ENCODE peak calls at places on chromosomes 3 and 15, in eight cellular contexts. One of them, this sample, is unnamed.

GRCh38 chr3:38556640-38557358 is 60.7 kb downstream of the EXOG start:
- DNase-seq in naive thymus-derived CD8-positive, alpha-beta T cell: no peak
- DNase-seq in Karpas-422: no peak
- DNase-seq in amygdala: no peak
- DNase-seq in OCI-M1: no peak
- DNase-seq in iPS DF 19.7: no peak
- DNase-seq in activated CD8-positive, alpha-beta memory T cell treated with anti-CD3 and anti-CD28 coated beads for 24 hours: no peak
- DNase-seq in NCI-H748 treated with DMSO at 0.1 percent for 48 hours: no peak
- DNase-seq in this sample: no peak

GRCh38 chr3:77348244-77348855 is 308.5 kb downstream of the ROBO2 start:
- DNase-seq in amygdala: no peak
- DNase-seq in Karpas-422: peak; percentile 93
- DNase-seq in NCI-H748 treated with DMSO at 0.1 percent for 48 hours: no peak
- DNase-seq in activated CD8-positive, alpha-beta memory T cell treated with anti-CD3 and anti-CD28 coated beads for 24 hours: no peak
- DNase-seq in naive thymus-derived CD8-positive, alpha-beta T cell: no peak
- DNase-seq in iPS DF 19.7: peak; percentile 65
- DNase-seq in OCI-M1: peak; percentile 87
- DNase-seq in this sample: peak; percentile 50

GRCh38 chr3:126083511-126083912 is 412 bp downstream of the SLC41A3 start:
- DNase-seq in OCI-M1: peak; percentile 47
- DNase-seq in amygdala: no peak
- DNase-seq in NCI-H748 treated with DMSO at 0.1 percent for 48 hours: peak; percentile 1
- DNase-seq in Karpas-422: peak; percentile 79
- DNase-seq in iPS DF 19.7: no peak
- DNase-seq in naive thymus-derived CD8-positive, alpha-beta T cell: no peak
- DNase-seq in activated CD8-positive, alpha-beta memory T cell treated with anti-CD3 and anti-CD28 coated beads for 24 hours: no peak
- DNase-seq in this sample: peak; percentile 43

GRCh38 chr15:43511012-43511885 is 6.2 kb upstream of the MAP1A start:
- DNase-seq in amygdala: peak; percentile 35
- DNase-seq in activated CD8-positive, alpha-beta memory T cell treated with anti-CD3 and anti-CD28 coated beads for 24 hours: no peak
- DNase-seq in iPS DF 19.7: no peak
- DNase-seq in NCI-H748 treated with DMSO at 0.1 percent for 48 hours: peak; percentile 34
- DNase-seq in naive thymus-derived CD8-positive, alpha-beta T cell: no peak
- DNase-seq in OCI-M1: peak; percentile 70
- DNase-seq in Karpas-422: peak; percentile 65
- DNase-seq in this sample: peak; percentile 50

GRCh38 chr15:45863881-45864580 is 229.2 kb downstream of the SQOR start:
- DNase-seq in naive thymus-derived CD8-positive, alpha-beta T cell: no peak
- DNase-seq in NCI-H748 treated with DMSO at 0.1 percent for 48 hours: no peak
- DNase-seq in Karpas-422: no peak
- DNase-seq in activated CD8-positive, alpha-beta memory T cell treated with anti-CD3 and anti-CD28 coated beads for 24 hours: no peak
- DNase-seq in amygdala: no peak
- DNase-seq in iPS DF 19.7: no peak
- DNase-seq in OCI-M1: no peak
- DNase-seq in this sample: no peak

GRCh38 chr3:111592941-111593340 is 2.2 kb downstream of the ZBED2 start:
- DNase-seq in amygdala: no peak
- DNase-seq in NCI-H748 treated with DMSO at 0.1 percent for 48 hours: no peak
- DNase-seq in activated CD8-positive, alpha-beta memory T cell treated with anti-CD3 and anti-CD28 coated beads for 24 hours: no peak
- DNase-seq in naive thymus-derived CD8-positive, alpha-beta T cell: no peak
- DNase-seq in OCI-M1: no peak
- DNase-seq in Karpas-422: no peak
- DNase-seq in iPS DF 19.7: no peak
- DNase-seq in this sample: no peak

GRCh38 chr15:45285413-45285812 is 33.4 kb downstream of the SLC28A2 start:
- DNase-seq in OCI-M1: no peak
- DNase-seq in Karpas-422: no peak
- DNase-seq in amygdala: no peak
- DNase-seq in iPS DF 19.7: no peak
- DNase-seq in naive thymus-derived CD8-positive, alpha-beta T cell: no peak
- DNase-seq in activated CD8-positive, alpha-beta memory T cell treated with anti-CD3 and anti-CD28 coated beads for 24 hours: no peak
- DNase-seq in NCI-H748 treated with DMSO at 0.1 percent for 48 hours: no peak
- DNase-seq in this sample: no peak

GRCh38 chr3:52524752-52525661 is 8.7 kb downstream of the NT5DC2 start:
- DNase-seq in NCI-H748 treated with DMSO at 0.1 percent for 48 hours: no peak
- DNase-seq in Karpas-422: no peak
- DNase-seq in amygdala: no peak
- DNase-seq in activated CD8-positive, alpha-beta memory T cell treated with anti-CD3 and anti-CD28 coated beads for 24 hours: no peak
- DNase-seq in naive thymus-derived CD8-positive, alpha-beta T cell: no peak
- DNase-seq in iPS DF 19.7: no peak
- DNase-seq in OCI-M1: no peak
- DNase-seq in this sample: peak; percentile 58